ENCODE peak calls at places on chromosomes 13 and 19, in eight cellular contexts. One of them, this sample, is unnamed.

GRCh38 chr19:36488816-36489138 is 584 bp downstream of the ZNF566 start:
- DNase-seq in NCI-H1105 treated with DMSO at 0.1 percent for 48 hours: peak; percentile 44
- DNase-seq in effector memory CD8-positive, alpha-beta T cell: no peak
- DNase-seq in GM18507: no peak
- DNase-seq in RPMI8226: peak; percentile 55
- DNase-seq in activated T-cell treated with anti-CD3 and anti-CD28 coated beads for 1 hour: peak; percentile 20
- DNase-seq in COR-L47: peak; percentile 26
- DNase-seq in WERI-Rb-1: peak; percentile 31
- DNase-seq in this sample: no peak

GRCh38 chr19:33809960-33810359 is 13.3 kb downstream of the KCTD15 start:
- DNase-seq in NCI-H1105 treated with DMSO at 0.1 percent for 48 hours: no peak
- DNase-seq in effector memory CD8-positive, alpha-beta T cell: no peak
- DNase-seq in GM18507: no peak
- DNase-seq in RPMI8226: no peak
- DNase-seq in activated T-cell treated with anti-CD3 and anti-CD28 coated beads for 1 hour: no peak
- DNase-seq in COR-L47: no peak
- DNase-seq in WERI-Rb-1: no peak
- DNase-seq in this sample: no peak

GRCh38 chr19:14369399-14370168 is 11.7 kb upstream of the ADGRE5 start:
- DNase-seq in NCI-H1105 treated with DMSO at 0.1 percent for 48 hours: no peak
- DNase-seq in effector memory CD8-positive, alpha-beta T cell: peak; percentile 86
- DNase-seq in GM18507: no peak
- DNase-seq in RPMI8226: no peak
- DNase-seq in activated T-cell treated with anti-CD3 and anti-CD28 coated beads for 1 hour: peak; percentile 70
- DNase-seq in COR-L47: no peak
- DNase-seq in WERI-Rb-1: no peak
- DNase-seq in this sample: no peak

GRCh38 chr19:46385636-46386035 is 27.7 kb downstream of the CCDC8 start:
- DNase-seq in NCI-H1105 treated with DMSO at 0.1 percent for 48 hours: no peak
- DNase-seq in effector memory CD8-positive, alpha-beta T cell: no peak
- DNase-seq in GM18507: no peak
- DNase-seq in RPMI8226: no peak
- DNase-seq in activated T-cell treated with anti-CD3 and anti-CD28 coated beads for 1 hour: no peak
- DNase-seq in COR-L47: no peak
- DNase-seq in WERI-Rb-1: no peak
- DNase-seq in this sample: no peak

GRCh38 chr19:6211632-6212402 is 68.0 kb downstream of the MLLT1 start:
- DNase-seq in NCI-H1105 treated with DMSO at 0.1 percent for 48 hours: no peak
- DNase-seq in effector memory CD8-positive, alpha-beta T cell: no peak
- DNase-seq in GM18507: no peak
- DNase-seq in RPMI8226: no peak
- DNase-seq in activated T-cell treated with anti-CD3 and anti-CD28 coated beads for 1 hour: no peak
- DNase-seq in COR-L47: no peak
- DNase-seq in WERI-Rb-1: no peak
- DNase-seq in this sample: no peak

GRCh38 chr19:43594710-43595604 is 977 bp downstream of the IRGQ start:
- DNase-seq in NCI-H1105 treated with DMSO at 0.1 percent for 48 hours: peak; percentile 44
- DNase-seq in effector memory CD8-positive, alpha-beta T cell: peak; percentile 71
- DNase-seq in GM18507: no peak
- DNase-seq in RPMI8226: peak; percentile 73
- DNase-seq in activated T-cell treated with anti-CD3 and anti-CD28 coated beads for 1 hour: peak; percentile 54
- DNase-seq in COR-L47: peak; percentile 68
- DNase-seq in WERI-Rb-1: peak; percentile 62
- DNase-seq in this sample: no peak

GRCh38 chr19:14544977-14545715 is 15.8 kb downstream of the TECR start:
- DNase-seq in NCI-H1105 treated with DMSO at 0.1 percent for 48 hours: peak; percentile 95
- DNase-seq in effector memory CD8-positive, alpha-beta T cell: no peak
- DNase-seq in GM18507: no peak
- DNase-seq in RPMI8226: no peak
- DNase-seq in activated T-cell treated with anti-CD3 and anti-CD28 coated beads for 1 hour: no peak
- DNase-seq in COR-L47: peak; percentile 98
- DNase-seq in WERI-Rb-1: no peak
- DNase-seq in this sample: no peak

GRCh38 chr19:6423499-6424189 is 967 bp downstream of the KHSRP start:
- DNase-seq in NCI-H1105 treated with DMSO at 0.1 percent for 48 hours: no peak
- DNase-seq in effector memory CD8-positive, alpha-beta T cell: no peak
- DNase-seq in GM18507: no peak
- DNase-seq in RPMI8226: peak; percentile 57
- DNase-seq in activated T-cell treated with anti-CD3 and anti-CD28 coated beads for 1 hour: no peak
- DNase-seq in COR-L47: no peak
- DNase-seq in WERI-Rb-1: peak; percentile 50
- DNase-seq in this sample: peak; percentile 7

GRCh38 chr13:100347941-100348340 is 240.6 kb downstream of the GGACT start:
- DNase-seq in NCI-H1105 treated with DMSO at 0.1 percent for 48 hours: no peak
- DNase-seq in effector memory CD8-positive, alpha-beta T cell: no peak
- DNase-seq in GM18507: no peak
- DNase-seq in RPMI8226: no peak
- DNase-seq in activated T-cell treated with anti-CD3 and anti-CD28 coated beads for 1 hour: no peak
- DNase-seq in COR-L47: peak; percentile 73
- DNase-seq in WERI-Rb-1: no peak
- DNase-seq in this sample: no peak